ENCODE peak calls at places on chromosome 4, in six cellular contexts. One of them, this sample, is unnamed.

GRCh38 chr4:30717208-30718020 is 2.8 kb upstream of the PCDH7 start:
- DNase-seq in OCI-LY7: no peak
- DNase-seq in lower lobe of right lung: peak; percentile 51
- DNase-seq in left cardiac atrium: peak; percentile 71
- DNase-seq in NCI-H1694: no peak
- DNase-seq in D341Med: peak; percentile 48
- DNase-seq in this sample: peak; percentile 85

GRCh38 chr4:98260047-98260578 is 1.1 kb upstream of the RAP1GDS1 start:
- DNase-seq in OCI-LY7: peak; percentile 24
- DNase-seq in lower lobe of right lung: no peak
- DNase-seq in left cardiac atrium: no peak
- DNase-seq in NCI-H1694: no peak
- DNase-seq in D341Med: peak; percentile 62
- DNase-seq in this sample: no peak

GRCh38 chr4:154577324-154577723 is 13.2 kb downstream of the FGA start:
- DNase-seq in OCI-LY7: no peak
- DNase-seq in lower lobe of right lung: no peak
- DNase-seq in left cardiac atrium: no peak
- DNase-seq in NCI-H1694: no peak
- DNase-seq in D341Med: no peak
- DNase-seq in this sample: no peak

GRCh38 chr4:184811484-184812180 is 14.1 kb downstream of the ACSL1 start:
- DNase-seq in OCI-LY7: no peak
- DNase-seq in lower lobe of right lung: peak; percentile 78
- DNase-seq in left cardiac atrium: no peak
- DNase-seq in NCI-H1694: no peak
- DNase-seq in D341Med: no peak
- DNase-seq in this sample: no peak

GRCh38 chr4:14434916-14435315 is 567.4 kb upstream of the CPEB2 start:
- DNase-seq in OCI-LY7: no peak
- DNase-seq in lower lobe of right lung: no peak
- DNase-seq in left cardiac atrium: no peak
- DNase-seq in NCI-H1694: no peak
- DNase-seq in D341Med: no peak
- DNase-seq in this sample: no peak

GRCh38 chr4:87007345-87008181 is 72.8 kb downstream of the AFF1 start:
- DNase-seq in OCI-LY7: peak; percentile 41
- DNase-seq in lower lobe of right lung: peak; percentile 61
- DNase-seq in left cardiac atrium: peak; percentile 60
- DNase-seq in NCI-H1694: peak; percentile 40
- DNase-seq in D341Med: peak; percentile 51
- DNase-seq in this sample: peak; percentile 51

GRCh38 chr4:169144061-169144600 is 126.6 kb downstream of the SH3RF1 start:
- DNase-seq in OCI-LY7: no peak
- DNase-seq in lower lobe of right lung: no peak
- DNase-seq in left cardiac atrium: no peak
- DNase-seq in NCI-H1694: no peak
- DNase-seq in D341Med: no peak
- DNase-seq in this sample: no peak

GRCh38 chr4:85039526-85039925 is 73.0 kb upstream of the WDFY3 start:
- DNase-seq in OCI-LY7: no peak
- DNase-seq in lower lobe of right lung: no peak
- DNase-seq in left cardiac atrium: no peak
- DNase-seq in NCI-H1694: no peak
- DNase-seq in D341Med: no peak
- DNase-seq in this sample: no peak

GRCh38 chr4:151169223-151169622 is 69.8 kb downstream of the RPS3A start:
- DNase-seq in OCI-LY7: no peak
- DNase-seq in lower lobe of right lung: no peak
- DNase-seq in left cardiac atrium: peak; percentile 70
- DNase-seq in NCI-H1694: peak; percentile 86
- DNase-seq in D341Med: peak; percentile 68
- DNase-seq in this sample: peak; percentile 27

GRCh38 chr4:2798399-2799301 is 5.8 kb downstream of the SH3BP2 start:
- DNase-seq in OCI-LY7: peak; percentile 47
- DNase-seq in lower lobe of right lung: peak; percentile 88
- DNase-seq in left cardiac atrium: peak; percentile 83
- DNase-seq in NCI-H1694: peak; percentile 47
- DNase-seq in D341Med: no peak
- DNase-seq in this sample: no peak

GRCh38 chr4:567457-568350 is 8.4 kb downstream of the TMEM271 start:
- DNase-seq in OCI-LY7: no peak
- DNase-seq in lower lobe of right lung: no peak
- DNase-seq in left cardiac atrium: no peak
- DNase-seq in NCI-H1694: no peak
- DNase-seq in D341Med: no peak
- DNase-seq in this sample: no peak

GRCh38 chr4:11506194-11506593 is 77.5 kb upstream of the HS3ST1 start:
- DNase-seq in OCI-LY7: no peak
- DNase-seq in lower lobe of right lung: no peak
- DNase-seq in left cardiac atrium: no peak
- DNase-seq in NCI-H1694: no peak
- DNase-seq in D341Med: no peak
- DNase-seq in this sample: no peak

GRCh38 chr4:141464366-141464765 is 172.0 kb upstream of the IL15 start:
- DNase-seq in OCI-LY7: no peak
- DNase-seq in lower lobe of right lung: no peak
- DNase-seq in left cardiac atrium: no peak
- DNase-seq in NCI-H1694: no peak
- DNase-seq in D341Med: no peak
- DNase-seq in this sample: no peak

GRCh38 chr4:108834787-108835384 is 72.0 kb upstream of the ETNPPL start:
- DNase-seq in OCI-LY7: peak; percentile 48
- DNase-seq in lower lobe of right lung: no peak
- DNase-seq in left cardiac atrium: no peak
- DNase-seq in NCI-H1694: no peak
- DNase-seq in D341Med: peak; percentile 30
- DNase-seq in this sample: no peak

GRCh38 chr4:141636077-141636770 is at the start of gene IL15:
- DNase-seq in OCI-LY7: no peak
- DNase-seq in lower lobe of right lung: peak; percentile 84
- DNase-seq in left cardiac atrium: peak; percentile 70
- DNase-seq in NCI-H1694: no peak
- DNase-seq in D341Med: peak; percentile 55
- DNase-seq in this sample: peak; percentile 79

GRCh38 chr4:26217961-26218676 is 102.7 kb upstream of the RBPJ start:
- DNase-seq in OCI-LY7: no peak
- DNase-seq in lower lobe of right lung: peak; percentile 59
- DNase-seq in left cardiac atrium: peak; percentile 24
- DNase-seq in NCI-H1694: peak; percentile 4
- DNase-seq in D341Med: no peak
- DNase-seq in this sample: no peak

GRCh38 chr4:99998062-99998880 is 48.2 kb upstream of the H2AZ1 start:
- DNase-seq in OCI-LY7: peak; percentile 6
- DNase-seq in lower lobe of right lung: no peak
- DNase-seq in left cardiac atrium: no peak
- DNase-seq in NCI-H1694: peak; percentile 21
- DNase-seq in D341Med: peak; percentile 29
- DNase-seq in this sample: peak; percentile 13

GRCh38 chr4:89797117-89797516 is 39.8 kb downstream of the SNCA start:
- DNase-seq in OCI-LY7: no peak
- DNase-seq in lower lobe of right lung: no peak
- DNase-seq in left cardiac atrium: no peak
- DNase-seq in NCI-H1694: no peak
- DNase-seq in D341Med: no peak
- DNase-seq in this sample: no peak

GRCh38 chr4:122045533-122045932 is 93.7 kb upstream of the TRPC3 start:
- DNase-seq in OCI-LY7: no peak
- DNase-seq in lower lobe of right lung: peak; percentile 71
- DNase-seq in left cardiac atrium: peak; percentile 34
- DNase-seq in NCI-H1694: no peak
- DNase-seq in D341Med: peak; percentile 41
- DNase-seq in this sample: no peak

GRCh38 chr4:169773889-169774288 is 16.1 kb upstream of the HPF1 start:
- DNase-seq in OCI-LY7: no peak
- DNase-seq in lower lobe of right lung: no peak
- DNase-seq in left cardiac atrium: no peak
- DNase-seq in NCI-H1694: no peak
- DNase-seq in D341Med: no peak
- DNase-seq in this sample: no peak

GRCh38 chr4:59704621-59705020 is 1495.5 kb upstream of the ADGRL3 start:
- DNase-seq in OCI-LY7: no peak
- DNase-seq in lower lobe of right lung: no peak
- DNase-seq in left cardiac atrium: no peak
- DNase-seq in NCI-H1694: no peak
- DNase-seq in D341Med: no peak
- DNase-seq in this sample: no peak

GRCh38 chr4:88446124-88446523 is 10.8 kb upstream of the HERC5 start:
- DNase-seq in OCI-LY7: no peak
- DNase-seq in lower lobe of right lung: no peak
- DNase-seq in left cardiac atrium: no peak
- DNase-seq in NCI-H1694: no peak
- DNase-seq in D341Med: no peak
- DNase-seq in this sample: no peak

GRCh38 chr4:80492761-80493160 is 157.2 kb downstream of the CFAP299 start:
- DNase-seq in OCI-LY7: peak; percentile 27
- DNase-seq in lower lobe of right lung: no peak
- DNase-seq in left cardiac atrium: no peak
- DNase-seq in NCI-H1694: no peak
- DNase-seq in D341Med: no peak
- DNase-seq in this sample: no peak

GRCh38 chr4:105859233-105859632 is 36.0 kb upstream of the NPNT start:
- DNase-seq in OCI-LY7: no peak
- DNase-seq in lower lobe of right lung: no peak
- DNase-seq in left cardiac atrium: no peak
- DNase-seq in NCI-H1694: no peak
- DNase-seq in D341Med: no peak
- DNase-seq in this sample: no peak

GRCh38 chr4:38681283-38682066 is 17.5 kb downstream of the KLF3 start:
- DNase-seq in OCI-LY7: no peak
- DNase-seq in lower lobe of right lung: no peak
- DNase-seq in left cardiac atrium: peak; percentile 28
- DNase-seq in NCI-H1694: no peak
- DNase-seq in D341Med: no peak
- DNase-seq in this sample: no peak

GRCh38 chr4:71828450-71828849 is 44.6 kb upstream of the GC start:
- DNase-seq in OCI-LY7: no peak
- DNase-seq in lower lobe of right lung: no peak
- DNase-seq in left cardiac atrium: no peak
- DNase-seq in NCI-H1694: no peak
- DNase-seq in D341Med: no peak
- DNase-seq in this sample: no peak

GRCh38 chr4:76485450-76485849 is 50.4 kb downstream of the SHROOM3 start:
- DNase-seq in OCI-LY7: no peak
- DNase-seq in lower lobe of right lung: no peak
- DNase-seq in left cardiac atrium: no peak
- DNase-seq in NCI-H1694: no peak
- DNase-seq in D341Med: no peak
- DNase-seq in this sample: peak; percentile 25

This sample was measured in H7.